ENCODE peak calls at places on chromosomes 4 and X, in four cellular contexts. One of them, this sample, is unnamed.

GRCh38 chrX:115533485-115533884 is 27.5 kb upstream of the PLS3 start:
- DNase-seq in HEK293T: no peak
- DNase-seq in HT1080: no peak
- DNase-seq in BJ: peak; percentile 34
- DNase-seq in this sample: peak; percentile 7

GRCh38 chr4:69896530-69897116 is 34.2 kb upstream of the CSN1S1 start:
- DNase-seq in HEK293T: peak; percentile 5
- DNase-seq in HT1080: no peak
- DNase-seq in BJ: no peak
- DNase-seq in this sample: no peak

GRCh38 chrX:12949205-12949926 is 25.5 kb upstream of the TMSB4X start:
- DNase-seq in HEK293T: no peak
- DNase-seq in HT1080: no peak
- DNase-seq in BJ: no peak
- DNase-seq in this sample: peak; percentile 71

GRCh38 chr4:79081973-79082372 is 142.7 kb upstream of the PAQR3 start:
- DNase-seq in HEK293T: no peak
- DNase-seq in HT1080: no peak
- DNase-seq in BJ: no peak
- DNase-seq in this sample: no peak

GRCh38 chr4:74418063-74418670 is 26.8 kb upstream of the AREG start:
- DNase-seq in HEK293T: no peak
- DNase-seq in HT1080: peak; percentile 95
- DNase-seq in BJ: peak; percentile 43
- DNase-seq in this sample: peak; percentile 29

GRCh38 chr4:29243054-29243453 is 1477.1 kb upstream of the PCDH7 start:
- DNase-seq in HEK293T: no peak
- DNase-seq in HT1080: no peak
- DNase-seq in BJ: no peak
- DNase-seq in this sample: no peak

GRCh38 chrX:101164766-101165590 is 54.6 kb upstream of the DRP2 start:
- DNase-seq in HEK293T: no peak
- DNase-seq in HT1080: no peak
- DNase-seq in BJ: no peak
- DNase-seq in this sample: no peak

GRCh38 chrX:40148439-40149285 is 50.9 kb upstream of the BCOR start:
- DNase-seq in HEK293T: no peak
- DNase-seq in HT1080: no peak
- DNase-seq in BJ: no peak
- DNase-seq in this sample: no peak

GRCh38 chr4:107977966-107978705 is 11.6 kb upstream of the HADH start:
- DNase-seq in HEK293T: no peak
- DNase-seq in HT1080: no peak
- DNase-seq in BJ: no peak
- DNase-seq in this sample: no peak

GRCh38 chr4:176376032-176376614 is 56.4 kb downstream of the SPCS3 start:
- DNase-seq in HEK293T: peak; percentile 9
- DNase-seq in HT1080: peak; percentile 23
- DNase-seq in BJ: no peak
- DNase-seq in this sample: no peak

This sample was measured in AG04449.